ENCODE peak calls at places on chromosomes 2 and 18, in seven cellular contexts. X, I, Q, B, K, G and E are unnamed samples.

GRCh38 chr2:106165064-106165463 is 29.0 kb downstream of the UXS1 start:
- DNase-seq in Q (no peak), X (no peak), G (peak; percentile 38), K (no peak), I (peak; percentile 51), B (no peak), E (no peak)

GRCh38 chr18:37179384-37179783 is 350.5 kb downstream of the KIAA1328 start:
- DNase-seq in G (no peak), Q (no peak), I (no peak), K (no peak), B (no peak), X (no peak), E (no peak)

GRCh38 chr2:68041704-68042245 is 21.0 kb downstream of the C1D start:
- DNase-seq in X (no peak), B (no peak), I (no peak), G (no peak), K (no peak), Q (no peak), E (no peak)

GRCh38 chr2:203759692-203760365 is 53.4 kb downstream of the CD28 start:
- DNase-seq in Q (no peak), B (no peak), K (no peak), X (no peak), I (no peak), G (no peak), E (no peak)

GRCh38 chr2:84694088-84694622 is 177.9 kb downstream of the DNAH6 start:
- DNase-seq in X (no peak), Q (no peak), B (no peak), K (no peak), G (peak; percentile 8), I (no peak), E (no peak)

GRCh38 chr2:213640742-213641425 is 356.6 kb downstream of the SPAG16 start:
- DNase-seq in X (no peak), B (no peak), I (no peak), G (no peak), Q (no peak), K (no peak), E (no peak)

GRCh38 chr2:32864337-32864736 is 82.4 kb upstream of the LTBP1 start:
- DNase-seq in I (no peak), G (no peak), X (no peak), Q (no peak), B (no peak), K (no peak), E (no peak)

GRCh38 chr2:25851740-25852503 is 26.4 kb downstream of the ASXL2 start:
- DNase-seq in X (no peak), K (peak; percentile 63), B (no peak), I (no peak), Q (no peak), G (peak; percentile 41), E (no peak)

GRCh38 chr2:240799183-240799740 is 20.8 kb downstream of the KIF1A start:
- DNase-seq in B (no peak), X (peak; percentile 11), K (no peak), G (no peak), Q (no peak), I (no peak), E (no peak)

GRCh38 chr2:5720426-5720825 is 28.2 kb downstream of the SOX11 start:
- DNase-seq in I (no peak), Q (no peak), B (no peak), K (no peak), G (no peak), X (no peak), E (no peak)

GRCh38 chr18:34153711-34154110 is 71.0 kb downstream of the NOL4 start:
- DNase-seq in I (no peak), K (no peak), B (no peak), X (no peak), G (no peak), Q (no peak), E (no peak)

GRCh38 chr18:34159691-34160185 is 65.0 kb downstream of the NOL4 start:
- DNase-seq in Q (no peak), K (no peak), G (no peak), X (no peak), I (no peak), B (no peak), E (no peak)

GRCh38 chr18:34158881-34159690 is 65.6 kb downstream of the NOL4 start:
- DNase-seq in K (peak; percentile 83), X (peak; percentile 20), I (peak; percentile 95), B (peak; percentile 71), G (no peak), Q (peak; percentile 63), E (no peak)
- TF ChIP-seq CTCF in K (no peak), X (no peak), I (peak; percentile 67), B (no peak), G (no peak), Q (peak; percentile 54), E (no peak)

GRCh38 chr18:23398401-23398800 is 54.7 kb upstream of the RIOK3 start:
- DNase-seq in K (no peak), X (no peak), Q (no peak), B (no peak), G (no peak), I (no peak), E (no peak)

GRCh38 chr18:23400918-23401317 is 52.2 kb upstream of the RIOK3 start:
- DNase-seq in B (no peak), X (no peak), G (no peak), K (no peak), Q (no peak), I (no peak), E (no peak)

GRCh38 chr18:23399067-23399466 is 54.0 kb upstream of the RIOK3 start:
- DNase-seq in G (no peak), Q (no peak), K (no peak), X (no peak), B (no peak), I (no peak), E (no peak)

GRCh38 chr18:23403310-23403709 is 49.8 kb upstream of the RIOK3 start:
- DNase-seq in I (no peak), B (no peak), G (no peak), X (no peak), Q (no peak), K (no peak), E (no peak)

DNA sequence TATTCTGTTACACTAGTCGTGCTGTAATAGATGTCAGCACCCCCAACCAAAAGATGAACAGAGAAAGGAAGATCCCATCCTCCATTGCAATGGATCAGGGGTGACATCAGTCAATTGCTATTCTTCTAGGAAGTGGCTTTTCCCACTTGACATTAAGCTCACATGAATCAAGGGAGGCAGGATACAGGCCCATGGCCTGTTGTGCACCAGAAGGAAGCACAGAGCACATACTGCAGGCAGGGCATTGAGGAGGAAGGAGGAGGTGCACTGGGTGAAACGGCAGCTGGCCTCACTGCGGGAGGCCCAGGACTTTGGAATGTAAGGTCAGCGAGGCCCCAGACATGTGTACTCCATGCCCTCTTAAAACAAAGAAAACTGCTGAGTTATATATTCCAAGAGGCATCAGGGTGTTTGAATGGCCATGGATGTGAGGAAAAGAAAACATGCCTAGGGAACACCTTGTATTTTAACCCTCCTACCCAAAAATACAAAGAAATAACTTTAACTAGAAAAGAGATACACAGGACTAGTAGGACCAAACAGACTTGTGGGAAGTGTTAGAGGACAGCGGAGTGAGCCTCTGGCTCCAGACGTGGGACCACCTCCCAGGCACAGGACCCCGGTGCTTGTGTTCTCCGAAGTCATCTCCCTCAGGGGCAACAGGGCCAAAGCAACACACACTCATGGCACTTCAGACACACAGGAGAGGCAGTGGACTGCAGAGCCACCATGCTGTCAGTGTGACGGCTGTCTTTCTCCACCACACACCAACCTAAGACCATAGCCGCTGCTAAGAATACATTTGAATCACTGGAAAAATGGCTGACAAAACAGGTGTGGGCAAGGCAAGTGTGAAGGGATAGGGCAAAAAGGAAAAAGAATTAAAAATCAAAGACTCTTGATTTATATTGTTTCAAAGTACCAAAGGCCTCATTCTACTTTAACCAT is 51.4 kb upstream of the RIOK3 start:
- DNase-seq in B (no peak), G (no peak), Q (no peak), X (no peak), K (peak; percentile 27), I (peak; percentile 67), E (no peak)
- TF ChIP-seq CTCF in B (no peak), G (no peak), Q (no peak), X (no peak), K (no peak), I (no peak), E (no peak)

DNA sequence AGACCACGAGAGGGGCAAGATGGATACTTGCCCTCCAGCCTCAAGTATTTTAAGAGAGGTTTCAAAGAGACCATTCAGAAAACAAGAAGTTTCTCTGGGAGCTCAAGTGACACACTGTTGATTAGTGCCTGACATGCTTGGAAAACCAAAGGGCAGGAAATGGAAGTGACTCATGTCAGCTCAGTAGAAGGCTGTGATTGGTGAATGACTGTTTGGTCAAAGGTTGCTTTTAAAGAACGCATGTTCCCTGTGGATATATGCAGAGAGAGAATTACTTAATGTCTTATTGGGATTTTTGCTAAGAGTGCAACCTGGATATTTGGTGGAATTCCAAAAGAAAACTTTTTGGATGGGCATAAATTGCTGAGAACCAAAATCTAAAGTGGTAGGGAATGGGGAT is 549.9 kb downstream of the XIRP2 start:
- DNase-seq in I (no peak), K (peak; percentile 20), X (no peak), G (no peak), B (no peak), Q (no peak), E (no peak)
- TF ChIP-seq CTCF in I (no peak), K (no peak), X (no peak), G (no peak), B (no peak), Q (no peak), E (no peak)

GRCh38 chr2:38037757-38038615 is 38.0 kb downstream of the CYP1B1 start:
- DNase-seq in B (no peak), Q (no peak), K (peak; percentile 26), X (peak; percentile 56), G (no peak), I (peak; percentile 69), E (peak; percentile 39)
- TF ChIP-seq CTCF in B (no peak), Q (no peak), K (peak; percentile 63), X (no peak), G (no peak), I (peak; percentile 38), E (no peak)